ENCODE peak calls at places on chromosomes 5 and 9, in six cellular contexts. A is CD4-positive, CD25-positive, alpha-beta regulatory T cell; E is KBM-7; S is HEK293T; B is GM12865; D is transverse colon. W is an unnamed sample.

GRCh38 chr5:76733049-76733417 is 17.1 kb downstream of the F2R start:
- DNase-seq in A (peak), E (no peak), S (no peak), B (peak), D (peak), W (no peak)

GRCh38 chr5:169803077-169803981 is 166.3 kb downstream of the DOCK2 start:
- DNase-seq in A (no peak), E (peak), S (no peak), B (no peak), D (peak), W (no peak)

GRCh38 chr5:132098621-132099020 is 25.0 kb downstream of the CSF2 start:
- DNase-seq in A (no peak), E (no peak), S (no peak), B (no peak), D (no peak), W (no peak)

GRCh38 chr5:79743846-79744605 is 54.4 kb downstream of the CMYA5 start:
- DNase-seq in A (no peak), E (no peak), S (no peak), B (no peak), D (no peak), W (no peak)

GRCh38 chr5:143471666-143472411 is 68.4 kb upstream of the NR3C1 start:
- DNase-seq in A (no peak), E (no peak), S (no peak), B (no peak), D (no peak), W (no peak)

GRCh38 chr9:96022445-96023031 is 147.0 kb downstream of the ERCC6L2 start:
- DNase-seq in A (no peak), E (peak), S (no peak), B (no peak), D (peak), W (peak)

GRCh38 chr9:9117866-9118265 is 1318.3 kb upstream of the DMAC1 start:
- DNase-seq in A (no peak), E (no peak), S (no peak), B (no peak), D (no peak), W (no peak)

GRCh38 chr9:131366745-131367401 is 27.0 kb upstream of the PRRC2B start:
- DNase-seq in A (no peak), E (no peak), S (peak), B (no peak), D (peak), W (no peak)

GRCh38 chr5:126846756-126847155 is 69.8 kb downstream of the LMNB1 start:
- DNase-seq in A (no peak), E (no peak), S (no peak), B (no peak), D (no peak), W (no peak)

GRCh38 chr5:109485030-109485429 is 75.3 kb upstream of the PJA2 start:
- DNase-seq in A (no peak), E (peak), S (peak), B (no peak), D (peak), W (peak)

GRCh38 chr9:7977586-7977985 is 178.0 kb upstream of the DMAC1 start:
- DNase-seq in A (no peak), E (no peak), S (no peak), B (no peak), D (no peak), W (no peak)

GRCh38 chr9:83456226-83456625 is 82.0 kb downstream of the FRMD3 start:
- DNase-seq in A (no peak), E (no peak), S (no peak), B (no peak), D (no peak), W (no peak)